ENCODE peak calls at places on chromosome 6, in eight cellular contexts. H, X, Z, U, A, L, C and N are unnamed samples.

GRCh38 chr6:149854532-149854931 is 9.6 kb downstream of the LRP11 start:
- DNase-seq in H (peak; percentile 55), X (no peak), Z (no peak), U (no peak), A (no peak), L (no peak), C (no peak), N (no peak)

GRCh38 chr6:166996406-166996805 is 2.8 kb upstream of the CEP43 start:
- DNase-seq in H (no peak), X (no peak), Z (no peak), U (no peak), A (no peak), L (no peak), C (no peak), N (no peak)

GRCh38 chr6:40399888-40400468 is 187.2 kb downstream of the LRFN2 start:
- DNase-seq in H (no peak), X (no peak), Z (no peak), U (no peak), A (no peak), L (no peak), C (no peak), N (peak; percentile 41)

GRCh38 chr6:90393232-90393884 is 96.7 kb upstream of the BACH2 start:
- DNase-seq in H (no peak), X (peak; percentile 56), Z (peak; percentile 62), U (peak; percentile 82), A (peak; percentile 71), L (peak; percentile 57), C (peak; percentile 43), N (peak; percentile 63)

GRCh38 chr6:19327246-19327645 is 509.9 kb upstream of the ID4 start:
- DNase-seq in H (no peak), X (no peak), Z (no peak), U (no peak), A (no peak), L (no peak), C (no peak), N (no peak)

GRCh38 chr6:164396071-164397047 is 913.0 kb downstream of the C6orf118 start:
- DNase-seq in H (no peak), X (no peak), Z (no peak), U (no peak), A (no peak), L (no peak), C (no peak), N (no peak)

GRCh38 chr6:42451595-42452170 is at the start of gene TRERF1:
- DNase-seq in H (peak; percentile 72), X (peak; percentile 69), Z (peak; percentile 65), U (peak; percentile 78), A (peak; percentile 85), L (peak; percentile 44), C (peak; percentile 48), N (peak; percentile 51)

GRCh38 chr6:53130891-53131290 is 17.8 kb downstream of the GCM1 start:
- DNase-seq in H (no peak), X (no peak), Z (no peak), U (no peak), A (no peak), L (no peak), C (no peak), N (no peak)

GRCh38 chr6:78799682-78800081 is 67.7 kb upstream of the IRAK1BP1 start:
- DNase-seq in H (no peak), X (no peak), Z (no peak), U (no peak), A (no peak), L (no peak), C (no peak), N (no peak)

GRCh38 chr6:87078983-87079616 is 15.8 kb downstream of the CGA start:
- DNase-seq in H (peak; percentile 69), X (peak; percentile 69), Z (peak; percentile 63), U (peak; percentile 75), A (peak; percentile 65), L (peak; percentile 25), C (peak; percentile 31), N (peak; percentile 11)

GRCh38 chr6:163771180-163771579 is 356.7 kb downstream of the QKI start:
- DNase-seq in H (no peak), X (no peak), Z (no peak), U (no peak), A (no peak), L (no peak), C (no peak), N (no peak)

GRCh38 chr6:132789398-132789780 is 9.0 kb downstream of the SLC18B1 start:
- DNase-seq in H (no peak), X (no peak), Z (no peak), U (no peak), A (no peak), L (no peak), C (no peak), N (no peak)

GRCh38 chr6:28474441-28475219 is 31.3 kb upstream of the ZSCAN23 start:
- DNase-seq in H (no peak), X (no peak), Z (no peak), U (peak; percentile 63), A (no peak), L (no peak), C (no peak), N (no peak)

GRCh38 chr6:141956046-141956761 is 176.5 kb upstream of the GJE1 start:
- DNase-seq in H (peak; percentile 51), X (no peak), Z (no peak), U (no peak), A (no peak), L (no peak), C (no peak), N (no peak)

GRCh38 chr6:135624402-135625297 is 127.1 kb upstream of the AHI1 start:
- DNase-seq in H (no peak), X (no peak), Z (no peak), U (no peak), A (no peak), L (no peak), C (no peak), N (no peak)

GRCh38 chr6:41439524-41440418 is 104.4 kb downstream of the NCR2 start:
- DNase-seq in H (no peak), X (no peak), Z (no peak), U (no peak), A (no peak), L (no peak), C (no peak), N (no peak)

GRCh38 chr6:88804701-88805100 is 158.7 kb downstream of the RNGTT start:
- DNase-seq in H (no peak), X (no peak), Z (no peak), U (no peak), A (no peak), L (no peak), C (no peak), N (no peak)

GRCh38 chr6:107657755-107658461 is 166.2 kb downstream of the SCML4 start:
- DNase-seq in H (peak; percentile 69), X (peak; percentile 79), Z (no peak), U (no peak), A (peak; percentile 88), L (peak; percentile 33), C (peak; percentile 81), N (no peak)

GRCh38 chr6:11419763-11420453 is 117.6 kb upstream of the TMEM170B start:
- DNase-seq in H (no peak), X (no peak), Z (no peak), U (no peak), A (no peak), L (no peak), C (no peak), N (no peak)

GRCh38 chr6:56528412-56528841 is 114.3 kb downstream of the DST start:
- DNase-seq in H (no peak), X (no peak), Z (no peak), U (no peak), A (no peak), L (no peak), C (no peak), N (no peak)

GRCh38 chr6:56531839-56532595 is 110.7 kb downstream of the DST start:
- DNase-seq in H (no peak), X (no peak), Z (no peak), U (no peak), A (no peak), L (no peak), C (no peak), N (no peak)

GRCh38 chr6:56527934-56528333 is 114.8 kb downstream of the DST start:
- DNase-seq in H (no peak), X (no peak), Z (no peak), U (no peak), A (no peak), L (no peak), C (no peak), N (no peak)

GRCh38 chr6:56526860-56527544 is 115.7 kb downstream of the DST start:
- DNase-seq in H (no peak), X (no peak), Z (no peak), U (no peak), A (no peak), L (no peak), C (no peak), N (no peak)

GRCh38 chr6:56529594-56530191 is 113.0 kb downstream of the DST start:
- DNase-seq in H (no peak), X (no peak), Z (no peak), U (no peak), A (no peak), L (no peak), C (no peak), N (no peak)
- H3K4me1 ChIP-seq in H (peaks cover 2% of the 10 kb centered on the region), X (peaks cover 16% of the 10 kb centered on the region), Z (peaks cover 8% of the 10 kb centered on the region), U (no peaks in the 10 kb centered on the region), A (peaks cover 99% of the 10 kb centered on the region), L (no peaks in the 10 kb centered on the region), C (peaks cover 3% of the 10 kb centered on the region), N (no peaks in the 10 kb centered on the region)

DNA sequence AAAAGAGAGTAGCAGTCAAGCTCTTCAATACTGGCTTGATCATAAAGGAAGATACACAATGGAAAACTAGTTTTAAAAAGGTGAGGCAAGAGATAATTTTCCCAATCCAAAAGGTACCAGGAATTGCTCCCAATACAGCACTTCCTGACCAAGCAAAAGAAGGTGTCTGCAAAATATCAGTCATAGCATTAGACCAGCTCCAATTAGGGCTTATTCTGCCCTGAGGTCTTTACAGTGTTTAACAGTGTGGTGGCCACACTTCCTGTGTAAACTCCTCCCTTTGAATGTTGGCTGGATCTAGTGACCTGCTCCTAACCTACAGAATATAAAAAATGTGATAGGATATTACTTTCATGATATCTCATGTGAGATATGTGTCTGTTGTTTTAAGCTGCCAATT is 57.2 kb upstream of the BTN3A2 start:
- DNase-seq in H (no peak), X (no peak), Z (no peak), U (no peak), A (no peak), L (no peak), C (no peak), N (no peak)
- H3K4me3 ChIP-seq in H (no peak overlapping the region), X (no peak overlapping the region), Z (no peak overlapping the region), U (no peak overlapping the region), A (no peak overlapping the region), L (no peak overlapping the region), C (no peak overlapping the region), N (no peak overlapping the region)

GRCh38 chr6:105024803-105025202 is 67.9 kb downstream of the LIN28B start:
- DNase-seq in H (no peak), X (no peak), Z (no peak), U (no peak), A (no peak), L (no peak), C (no peak), N (no peak)
- H3K4me1 ChIP-seq in H (no peaks in the 10 kb centered on the region), X (no peaks in the 10 kb centered on the region), Z (no peaks in the 10 kb centered on the region), U (peaks cover 3% of the 10 kb centered on the region), A (no peaks in the 10 kb centered on the region), L (no peaks in the 10 kb centered on the region), C (no peaks in the 10 kb centered on the region), N (no peaks in the 10 kb centered on the region)

GRCh38 chr6:160424256-160424655 is 76.1 kb downstream of the SLC22A3 start:
- DNase-seq in H (no peak), X (no peak), Z (no peak), U (no peak), A (no peak), L (no peak), C (no peak), N (no peak)
- H3K4me3 ChIP-seq in H (no peak overlapping the region), X (no peak overlapping the region), Z (no peak overlapping the region), U (no peak overlapping the region), A (no peak overlapping the region), L (no peak overlapping the region), C (no peak overlapping the region), N (no peak overlapping the region)

GRCh38 chr6:36323062-36323461 is 13.6 kb downstream of the BNIP5 start:
- DNase-seq in H (no peak), X (no peak), Z (no peak), U (no peak), A (no peak), L (no peak), C (no peak), N (no peak)
- H3K4me1 ChIP-seq in H (no peaks in the 10 kb centered on the region), X (no peaks in the 10 kb centered on the region), Z (no peaks in the 10 kb centered on the region), U (peaks cover 2% of the 10 kb centered on the region), A (no peaks in the 10 kb centered on the region), L (no peaks in the 10 kb centered on the region), C (no peaks in the 10 kb centered on the region), N (peaks cover 4% of the 10 kb centered on the region)